ENCODE peak calls at places on chromosome 16, in ten cellular contexts. One of them, this sample, is unnamed.

GRCh38 chr16:87190288-87191240 is 126.6 kb downstream of the C16orf95 start:
- DNase-seq in psoas muscle: no peak
- DNase-seq in osteoblast: peak; percentile 81
- DNase-seq in upper lobe of right lung: no peak
- DNase-seq in IMR-90: no peak
- DNase-seq in right atrium auricular region: no peak
- DNase-seq in cardiac muscle cell: no peak
- DNase-seq in left ventricle myocardium inferior: no peak
- DNase-seq in Peyer's patch: no peak
- DNase-seq in MM.1S: no peak
- DNase-seq in this sample: no peak

GRCh38 chr16:81939164-81940067 is 71.9 kb downstream of the SDR42E1 start:
- DNase-seq in psoas muscle: no peak
- DNase-seq in osteoblast: no peak
- DNase-seq in upper lobe of right lung: no peak
- DNase-seq in IMR-90: no peak
- DNase-seq in right atrium auricular region: no peak
- DNase-seq in cardiac muscle cell: no peak
- DNase-seq in left ventricle myocardium inferior: no peak
- DNase-seq in Peyer's patch: no peak
- DNase-seq in MM.1S: no peak
- DNase-seq in this sample: no peak

GRCh38 chr16:70689970-70690905 is 4.4 kb upstream of the MTSS2 start:
- DNase-seq in psoas muscle: peak; percentile 40
- DNase-seq in osteoblast: peak; percentile 79
- DNase-seq in upper lobe of right lung: no peak
- DNase-seq in IMR-90: no peak
- DNase-seq in right atrium auricular region: no peak
- DNase-seq in cardiac muscle cell: no peak
- DNase-seq in left ventricle myocardium inferior: no peak
- DNase-seq in Peyer's patch: peak; percentile 69
- DNase-seq in MM.1S: no peak
- DNase-seq in this sample: no peak

GRCh38 chr16:3454093-3454492 is 10.6 kb downstream of the NAA60 start:
- DNase-seq in psoas muscle: no peak
- DNase-seq in osteoblast: peak; percentile 42
- DNase-seq in upper lobe of right lung: no peak
- DNase-seq in IMR-90: peak; percentile 8
- DNase-seq in right atrium auricular region: no peak
- DNase-seq in cardiac muscle cell: no peak
- DNase-seq in left ventricle myocardium inferior: no peak
- DNase-seq in Peyer's patch: no peak
- DNase-seq in MM.1S: no peak
- DNase-seq in this sample: no peak

GRCh38 chr16:88289549-88290344 is 93.0 kb upstream of the ZNF469 start:
- DNase-seq in psoas muscle: no peak
- DNase-seq in osteoblast: no peak
- DNase-seq in upper lobe of right lung: no peak
- DNase-seq in IMR-90: no peak
- DNase-seq in right atrium auricular region: no peak
- DNase-seq in cardiac muscle cell: no peak
- DNase-seq in left ventricle myocardium inferior: peak; percentile 14
- DNase-seq in Peyer's patch: no peak
- DNase-seq in MM.1S: peak; percentile 24
- DNase-seq in this sample: no peak

GRCh38 chr16:65278874-65279273 is 157.0 kb upstream of the CDH11 start:
- DNase-seq in psoas muscle: no peak
- DNase-seq in osteoblast: no peak
- DNase-seq in upper lobe of right lung: no peak
- DNase-seq in IMR-90: no peak
- DNase-seq in right atrium auricular region: no peak
- DNase-seq in cardiac muscle cell: no peak
- DNase-seq in left ventricle myocardium inferior: no peak
- DNase-seq in Peyer's patch: no peak
- DNase-seq in MM.1S: no peak
- DNase-seq in this sample: no peak

GRCh38 chr16:70437017-70437581 is 1.8 kb downstream of the ST3GAL2 start:
- DNase-seq in psoas muscle: no peak
- DNase-seq in osteoblast: peak; percentile 93
- DNase-seq in upper lobe of right lung: no peak
- DNase-seq in IMR-90: peak; percentile 94
- DNase-seq in right atrium auricular region: no peak
- DNase-seq in cardiac muscle cell: peak; percentile 87
- DNase-seq in left ventricle myocardium inferior: no peak
- DNase-seq in Peyer's patch: no peak
- DNase-seq in MM.1S: no peak
- DNase-seq in this sample: no peak

GRCh38 chr16:88373927-88374492 is 8.7 kb upstream of the ZNF469 start:
- DNase-seq in psoas muscle: peak; percentile 3
- DNase-seq in osteoblast: peak; percentile 52
- DNase-seq in upper lobe of right lung: no peak
- DNase-seq in IMR-90: no peak
- DNase-seq in right atrium auricular region: no peak
- DNase-seq in cardiac muscle cell: no peak
- DNase-seq in left ventricle myocardium inferior: no peak
- DNase-seq in Peyer's patch: no peak
- DNase-seq in MM.1S: no peak
- DNase-seq in this sample: no peak

GRCh38 chr16:20191566-20191965 is 117.9 kb upstream of the GPR139 start:
- DNase-seq in psoas muscle: no peak
- DNase-seq in osteoblast: peak; percentile 29
- DNase-seq in upper lobe of right lung: no peak
- DNase-seq in IMR-90: peak; percentile 2
- DNase-seq in right atrium auricular region: no peak
- DNase-seq in cardiac muscle cell: no peak
- DNase-seq in left ventricle myocardium inferior: no peak
- DNase-seq in Peyer's patch: no peak
- DNase-seq in MM.1S: no peak
- DNase-seq in this sample: no peak

GRCh38 chr16:35516971-35517370 is 2057.6 kb downstream of the TP53TG3F start:
- DNase-seq in psoas muscle: no peak
- DNase-seq in osteoblast: no peak
- DNase-seq in upper lobe of right lung: no peak
- DNase-seq in IMR-90: no peak
- DNase-seq in right atrium auricular region: no peak
- DNase-seq in cardiac muscle cell: no peak
- DNase-seq in left ventricle myocardium inferior: no peak
- DNase-seq in Peyer's patch: no peak
- DNase-seq in MM.1S: no peak
- DNase-seq in this sample: no peak

GRCh38 chr16:678858-679807 is 1.1 kb upstream of the STUB1 start:
- DNase-seq in psoas muscle: peak; percentile 76
- DNase-seq in osteoblast: peak; percentile 92
- DNase-seq in upper lobe of right lung: peak; percentile 86
- DNase-seq in IMR-90: peak; percentile 30
- DNase-seq in right atrium auricular region: peak; percentile 74
- DNase-seq in cardiac muscle cell: peak; percentile 88
- DNase-seq in left ventricle myocardium inferior: peak; percentile 76
- DNase-seq in Peyer's patch: peak; percentile 79
- DNase-seq in MM.1S: no peak
- DNase-seq in this sample: no peak

DNA sequence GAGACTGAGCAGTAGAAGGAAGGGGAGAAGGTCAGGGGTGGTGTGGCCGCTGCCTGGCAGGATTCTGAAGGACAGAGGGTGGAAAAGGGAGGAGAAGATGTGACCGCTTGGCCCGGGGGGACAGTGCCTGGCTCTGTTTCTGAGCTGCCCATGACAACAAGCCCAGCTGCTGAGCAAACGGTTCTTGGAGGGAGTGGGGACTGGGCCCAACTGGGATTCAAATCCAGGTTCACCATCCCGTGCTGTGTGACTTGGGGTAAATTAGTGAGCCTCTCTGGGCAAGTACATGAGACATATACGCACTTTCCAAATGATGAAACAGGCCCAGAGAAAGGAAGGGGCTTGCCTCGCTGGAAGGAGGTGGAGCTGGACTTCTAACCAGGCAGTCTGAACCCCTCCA is 23.3 kb downstream of the SEC14L5 start:
- DNase-seq in psoas muscle: no peak
- DNase-seq in osteoblast: no peak
- DNase-seq in upper lobe of right lung: no peak
- DNase-seq in IMR-90: no peak
- DNase-seq in right atrium auricular region: no peak
- DNase-seq in cardiac muscle cell: no peak
- DNase-seq in left ventricle myocardium inferior: no peak
- DNase-seq in Peyer's patch: no peak
- DNase-seq in MM.1S: no peak
- DNase-seq in this sample: no peak
- H3K27ac ChIP-seq in psoas muscle: peak overlapping the region; percentile 80
- H3K27ac ChIP-seq in osteoblast: no peak overlapping the region
- H3K27ac ChIP-seq in upper lobe of right lung: no peak overlapping the region
- H3K27ac ChIP-seq in IMR-90: no peak overlapping the region
- H3K27ac ChIP-seq in right atrium auricular region: peak overlapping the region; percentile 79
- H3K27ac ChIP-seq in cardiac muscle cell: peak overlapping the region; percentile 49
- H3K27ac ChIP-seq in left ventricle myocardium inferior: peak overlapping the region; percentile 91
- H3K27ac ChIP-seq in Peyer's patch: no peak overlapping the region
- H3K27ac ChIP-seq in MM.1S: no peak overlapping the region
- H3K27ac ChIP-seq in this sample: no peak overlapping the region

DNA sequence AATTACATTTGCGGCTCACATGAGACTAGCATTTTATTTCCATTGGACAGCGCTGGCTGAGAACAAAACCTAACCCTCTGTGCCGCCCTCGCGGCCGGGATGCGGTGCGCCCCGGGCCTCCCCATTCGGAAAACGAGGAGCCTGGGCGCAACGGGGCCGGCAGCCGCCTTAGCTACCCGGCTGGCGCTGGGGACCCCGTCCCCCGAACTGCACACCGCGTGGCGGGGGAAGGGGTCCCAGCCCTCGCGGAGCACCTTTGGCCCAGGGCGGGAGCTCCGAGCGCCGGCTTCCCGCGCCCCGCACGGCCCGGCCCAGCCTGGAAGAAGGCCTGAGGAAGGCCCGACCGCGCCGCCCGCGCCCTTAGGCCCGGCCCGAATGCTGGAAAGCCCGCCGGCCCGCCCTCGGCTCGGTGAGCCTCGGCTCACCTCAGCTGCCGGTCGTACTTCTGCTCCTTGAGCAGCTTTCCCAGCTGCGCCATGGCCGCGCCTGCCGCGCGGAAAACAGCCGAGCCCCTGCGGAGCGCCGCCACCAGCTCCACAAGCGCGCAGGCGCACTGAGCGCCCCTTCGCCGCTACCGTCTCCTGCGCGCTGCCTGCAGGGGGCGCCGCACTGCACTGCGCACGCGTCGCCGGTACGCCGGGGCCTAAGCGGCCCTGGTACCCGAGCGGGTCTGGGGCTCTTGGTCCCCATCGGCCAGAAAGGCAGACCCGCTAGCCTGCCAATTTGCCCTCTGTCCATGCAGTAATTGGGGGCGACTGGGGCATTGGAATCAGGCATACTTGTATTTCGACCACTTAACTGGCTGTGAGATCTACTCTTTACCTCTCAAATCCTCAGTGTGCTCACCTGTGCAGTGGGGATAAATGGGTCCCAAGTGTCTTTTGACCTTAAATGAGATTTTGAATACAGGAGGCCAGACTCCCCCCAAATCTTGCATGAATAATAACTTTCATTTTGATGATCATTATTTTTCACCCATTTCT is at the start of gene NAE1:
- DNase-seq in psoas muscle: peak; percentile 88
- DNase-seq in osteoblast: peak; percentile 98
- DNase-seq in upper lobe of right lung: peak; percentile 94
- DNase-seq in IMR-90: peak; percentile 81
- DNase-seq in right atrium auricular region: peak; percentile 73
- DNase-seq in cardiac muscle cell: peak; percentile 95
- DNase-seq in left ventricle myocardium inferior: peak; percentile 88
- DNase-seq in Peyer's patch: peak; percentile 93
- DNase-seq in MM.1S: peak; percentile 90
- DNase-seq in this sample: peak; percentile 76
- TF ChIP-seq CTCF in psoas muscle: peak; percentile 98
- TF ChIP-seq CTCF in osteoblast: peak; percentile 89
- TF ChIP-seq CTCF in upper lobe of right lung: peak; percentile 97
- TF ChIP-seq CTCF in IMR-90: peak; percentile 98
- TF ChIP-seq CTCF in right atrium auricular region: peak; percentile 99
- TF ChIP-seq CTCF in cardiac muscle cell: peak; percentile 97
- TF ChIP-seq CTCF in left ventricle myocardium inferior: peak; percentile 99
- TF ChIP-seq CTCF in Peyer's patch: peak; percentile 99
- TF ChIP-seq CTCF in MM.1S: peak; percentile 96
- TF ChIP-seq CTCF in this sample: peak; percentile 98

DNA sequence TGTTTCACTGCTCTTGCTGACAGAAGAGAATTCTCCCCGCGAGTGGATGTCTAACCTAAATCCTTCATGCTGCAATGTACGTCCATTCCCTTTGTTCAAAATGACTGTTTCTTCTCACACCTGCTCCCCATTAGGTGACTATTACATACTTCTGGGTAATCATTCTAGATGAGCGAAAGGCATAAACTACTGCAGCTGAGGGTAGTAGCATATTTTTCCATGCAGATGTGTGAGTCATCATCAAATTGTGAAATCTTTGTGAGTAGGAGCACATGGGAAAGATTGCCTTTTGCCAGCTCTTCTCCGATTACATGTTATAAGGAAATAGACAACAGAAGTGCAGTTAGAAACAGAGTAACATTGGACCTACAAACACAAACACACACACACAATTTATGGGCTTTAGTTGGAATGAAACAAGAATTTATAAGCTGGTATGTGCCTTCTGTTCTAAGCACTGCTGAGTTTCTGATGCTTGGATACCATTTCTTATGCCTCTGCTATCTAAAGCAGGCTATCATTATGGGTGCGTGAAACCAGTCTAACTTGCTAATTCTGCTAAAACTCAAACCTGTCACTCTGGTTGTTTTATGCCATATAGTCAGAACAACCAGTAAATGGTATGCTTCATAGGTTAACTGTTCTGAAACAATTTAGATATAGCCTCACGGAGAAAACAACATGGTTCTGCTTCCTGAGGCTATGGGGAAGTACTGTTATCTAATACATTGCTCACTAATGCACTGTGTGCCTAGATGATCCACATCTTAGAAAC is 346.9 kb upstream of the PSMD7 start:
- DNase-seq in psoas muscle: no peak
- DNase-seq in osteoblast: peak; percentile 70
- DNase-seq in upper lobe of right lung: no peak
- DNase-seq in IMR-90: peak; percentile 83
- DNase-seq in right atrium auricular region: no peak
- DNase-seq in cardiac muscle cell: no peak
- DNase-seq in left ventricle myocardium inferior: no peak
- DNase-seq in Peyer's patch: no peak
- DNase-seq in MM.1S: no peak
- DNase-seq in this sample: no peak
- H3K27ac ChIP-seq in psoas muscle: peak overlapping the region; percentile 62
- H3K27ac ChIP-seq in osteoblast: no peak overlapping the region
- H3K27ac ChIP-seq in upper lobe of right lung: no peak overlapping the region
- H3K27ac ChIP-seq in IMR-90: no peak overlapping the region
- H3K27ac ChIP-seq in right atrium auricular region: no peak overlapping the region
- H3K27ac ChIP-seq in cardiac muscle cell: no peak overlapping the region
- H3K27ac ChIP-seq in left ventricle myocardium inferior: peak overlapping the region; percentile 73
- H3K27ac ChIP-seq in Peyer's patch: no peak overlapping the region
- H3K27ac ChIP-seq in MM.1S: no peak overlapping the region
- H3K27ac ChIP-seq in this sample: no peak overlapping the region

DNA sequence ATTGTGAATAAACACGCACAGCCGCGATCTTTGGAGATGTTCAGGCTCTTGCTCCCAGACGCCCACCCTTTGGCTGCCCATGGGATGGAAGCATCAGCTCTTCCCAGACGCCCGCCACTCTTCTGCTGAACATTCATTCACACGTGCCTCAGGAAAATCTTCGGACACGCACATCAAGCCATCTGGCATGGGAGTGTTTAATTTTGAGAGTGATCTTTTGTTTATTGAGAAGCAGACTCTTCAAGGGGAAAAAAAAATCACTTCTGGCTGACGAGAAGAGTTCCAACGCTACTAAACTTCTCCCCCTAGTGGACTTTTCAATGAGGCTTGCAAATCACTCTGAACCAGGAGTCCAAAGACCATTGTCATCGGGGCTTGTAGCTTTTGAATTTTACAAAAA is 62.0 kb upstream of the NUDT7 start:
- DNase-seq in psoas muscle: no peak
- DNase-seq in osteoblast: peak; percentile 71
- DNase-seq in upper lobe of right lung: no peak
- DNase-seq in IMR-90: peak; percentile 52
- DNase-seq in right atrium auricular region: no peak
- DNase-seq in cardiac muscle cell: peak; percentile 56
- DNase-seq in left ventricle myocardium inferior: no peak
- DNase-seq in Peyer's patch: no peak
- DNase-seq in MM.1S: no peak
- DNase-seq in this sample: no peak
- TF ChIP-seq CTCF in psoas muscle: peak; percentile 38
- TF ChIP-seq CTCF in osteoblast: peak; percentile 49
- TF ChIP-seq CTCF in upper lobe of right lung: peak; percentile 38
- TF ChIP-seq CTCF in IMR-90: peak; percentile 52
- TF ChIP-seq CTCF in right atrium auricular region: peak; percentile 64
- TF ChIP-seq CTCF in cardiac muscle cell: peak; percentile 71
- TF ChIP-seq CTCF in left ventricle myocardium inferior: peak; percentile 59
- TF ChIP-seq CTCF in Peyer's patch: peak; percentile 20
- TF ChIP-seq CTCF in MM.1S: peak; percentile 39
- TF ChIP-seq CTCF in this sample: no peak

This sample was measured in CD4-positive, alpha-beta T cell.